ENCODE peak calls at places on chromosomes 3 and 15, in six cellular contexts. E is IMR-90, D is K562, A is GM12878, Y is ovary, Q is stomach. G is an unnamed sample.

GRCh38 chr3:28835249-28835648 is 445.6 kb upstream of the RBMS3 start:
- DNase-seq in E (no peak), D (no peak), A (no peak), Y (no peak), Q (no peak), G (no peak)

GRCh38 chr15:96293446-96293845 is 37.1 kb upstream of the NR2F2 start:
- DNase-seq in E (peak; percentile 46), D (no peak), A (no peak), Y (no peak), Q (no peak), G (no peak)

GRCh38 chr3:99402755-99403154 is 235.6 kb upstream of the COL8A1 start:
- DNase-seq in E (no peak), D (no peak), A (no peak), Y (no peak), Q (no peak), G (no peak)

GRCh38 chr15:57079907-57080750 is 161.7 kb downstream of the TCF12 start:
- DNase-seq in E (no peak), D (no peak), A (no peak), Y (no peak), Q (no peak), G (no peak)

GRCh38 chr3:105066106-105066839 is 300.4 kb upstream of the ALCAM start:
- DNase-seq in E (no peak), D (no peak), A (no peak), Y (no peak), Q (no peak), G (no peak)

GRCh38 chr15:88800026-88800425 is 3.2 kb upstream of the ACAN start:
- DNase-seq in E (peak; percentile 40), D (no peak), A (no peak), Y (no peak), Q (no peak), G (peak; percentile 48)

GRCh38 chr3:78434801-78435200 is 1333.0 kb downstream of the ROBO1 start:
- DNase-seq in E (no peak), D (no peak), A (no peak), Y (no peak), Q (no peak), G (no peak)

GRCh38 chr15:33581032-33581431 is 270.3 kb downstream of the RYR3 start:
- DNase-seq in E (peak; percentile 13), D (no peak), A (no peak), Y (peak; percentile 63), Q (no peak), G (no peak)

GRCh38 chr15:40844543-40844981 is 714 bp downstream of the SPINT1 start:
- DNase-seq in E (no peak), D (no peak), A (no peak), Y (no peak), Q (peak; percentile 51), G (no peak)

GRCh38 chr15:70341566-70341965 is 243.8 kb upstream of the TLE3 start:
- DNase-seq in E (no peak), D (no peak), A (no peak), Y (no peak), Q (no peak), G (peak; percentile 10)

GRCh38 chr3:35183915-35184675 is 455.2 kb upstream of the ARPP21 start:
- DNase-seq in E (no peak), D (no peak), A (no peak), Y (no peak), Q (no peak), G (no peak)

GRCh38 chr3:62439978-62440377 is 66.6 kb upstream of the FEZF2 start:
- DNase-seq in E (no peak), D (no peak), A (no peak), Y (no peak), Q (no peak), G (no peak)

DNA sequence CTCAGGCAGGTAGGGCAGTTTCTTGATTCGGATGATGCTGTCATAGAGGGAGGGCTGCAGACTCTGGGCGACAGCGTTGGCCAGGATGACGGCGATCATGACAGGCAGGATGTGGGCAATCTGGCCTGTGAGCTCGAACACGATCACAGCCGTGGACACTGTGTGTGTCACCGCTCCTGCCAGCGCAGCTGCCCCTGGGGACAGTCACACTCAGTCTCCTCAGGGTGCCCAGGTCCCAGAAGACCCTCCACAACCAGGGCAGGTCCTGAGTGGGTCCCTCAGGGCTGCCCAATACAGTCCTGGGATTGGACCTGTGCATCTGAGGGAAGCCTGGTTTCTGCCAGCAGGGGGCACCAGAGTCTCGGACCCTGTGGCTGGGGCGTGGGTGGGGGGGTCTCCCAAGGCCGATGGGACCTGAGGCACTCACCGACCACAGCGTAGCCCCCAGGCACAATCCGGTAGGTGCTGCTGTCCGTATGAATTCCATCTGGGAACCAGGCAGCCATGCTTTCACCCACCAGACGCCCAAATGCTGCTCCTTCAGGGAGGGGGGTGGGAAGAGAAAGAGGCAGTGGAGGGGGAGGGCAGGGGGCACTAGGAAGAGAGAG is 7.2 kb downstream of the CLCN2 start:
- DNase-seq in E (no peak), D (peak; percentile 73), A (no peak), Y (peak; percentile 64), Q (peak; percentile 58), G (no peak)
- H3K4me3 ChIP-seq in E (no peak overlapping the region), D (no peak overlapping the region), A (no peak overlapping the region), Y (no peak overlapping the region), Q (no peak overlapping the region), G (no peak overlapping the region)

DNA sequence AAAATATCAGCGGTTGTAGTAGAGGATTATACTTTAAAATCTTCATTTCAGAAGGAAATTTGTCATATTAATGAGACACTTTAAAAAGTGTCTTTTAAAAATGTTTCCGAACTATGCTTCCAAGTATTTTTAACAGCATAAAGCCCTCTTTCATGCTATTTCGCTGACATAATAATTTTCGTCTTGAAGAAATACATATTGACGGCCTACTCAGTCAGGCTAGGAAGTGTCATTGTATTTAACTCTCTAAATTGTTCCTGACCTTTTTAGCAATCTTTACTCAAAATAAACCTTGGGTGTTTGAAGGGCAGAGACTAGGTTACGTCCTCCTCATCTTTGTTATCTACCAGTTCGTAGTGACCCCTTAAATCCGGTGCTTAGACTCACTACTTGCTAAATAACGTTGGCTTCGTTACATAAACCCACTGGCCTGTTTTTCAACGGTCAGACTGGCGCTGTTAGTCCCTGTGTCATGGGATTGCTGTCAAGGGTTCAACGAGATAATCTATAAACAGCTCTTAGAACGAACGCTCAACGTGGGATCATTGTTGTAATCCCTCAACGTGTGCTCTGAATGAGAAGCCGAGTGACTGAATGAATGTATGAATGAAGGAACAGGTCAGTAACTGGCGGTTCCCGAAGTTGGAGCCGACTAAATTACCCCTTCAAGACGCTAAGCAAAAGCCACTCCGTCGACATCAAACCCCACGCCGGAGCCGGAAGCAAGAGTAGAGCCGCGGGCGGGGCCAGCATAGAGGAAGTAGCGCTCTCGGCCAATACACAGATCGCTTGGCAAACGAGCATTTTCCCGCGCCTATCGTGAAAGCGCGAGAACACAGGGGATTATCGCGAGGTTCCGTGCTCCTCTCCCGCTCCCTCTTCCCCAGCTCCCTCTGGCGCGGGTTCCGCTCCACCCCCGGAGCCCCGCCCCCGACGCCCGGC is 516 bp upstream of the LRRC28 start:
- DNase-seq in E (peak; percentile 99), D (peak; percentile 98), A (peak; percentile 99), Y (peak; percentile 99), Q (peak; percentile 99), G (peak; percentile 99)
- TF ChIP-seq POLR2A in E (peak; percentile 94), D (peak; percentile 95), A (peak; percentile 88), Y (peak; percentile 98), Q (peak; percentile 58), G (peak; percentile 69)

DNA sequence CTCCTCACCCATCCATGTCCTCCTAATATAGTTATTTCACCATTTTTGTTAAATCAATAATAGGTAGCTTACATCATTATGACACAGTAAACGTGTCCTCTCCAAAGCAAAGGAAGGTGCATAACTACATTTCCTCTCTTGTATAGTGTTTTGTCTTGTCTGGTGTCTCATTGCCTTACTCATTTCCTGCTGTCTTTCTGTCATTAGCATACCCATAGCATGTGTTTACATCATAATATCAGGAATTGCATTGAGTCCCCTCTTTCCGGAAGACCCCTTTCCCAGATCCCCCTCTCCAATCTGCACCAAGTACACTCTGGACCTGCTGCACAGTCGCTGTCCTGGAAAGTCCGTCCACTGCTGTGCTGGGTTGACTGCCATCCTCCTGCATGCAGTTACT is 47.9 kb downstream of the SOX14 start:
- DNase-seq in E (no peak), D (no peak), A (no peak), Y (no peak), Q (no peak), G (no peak)
- H3K4me3 ChIP-seq in E (no peak overlapping the region), D (no peak overlapping the region), A (no peak overlapping the region), Y (no peak overlapping the region), Q (no peak overlapping the region), G (no peak overlapping the region)

DNA sequence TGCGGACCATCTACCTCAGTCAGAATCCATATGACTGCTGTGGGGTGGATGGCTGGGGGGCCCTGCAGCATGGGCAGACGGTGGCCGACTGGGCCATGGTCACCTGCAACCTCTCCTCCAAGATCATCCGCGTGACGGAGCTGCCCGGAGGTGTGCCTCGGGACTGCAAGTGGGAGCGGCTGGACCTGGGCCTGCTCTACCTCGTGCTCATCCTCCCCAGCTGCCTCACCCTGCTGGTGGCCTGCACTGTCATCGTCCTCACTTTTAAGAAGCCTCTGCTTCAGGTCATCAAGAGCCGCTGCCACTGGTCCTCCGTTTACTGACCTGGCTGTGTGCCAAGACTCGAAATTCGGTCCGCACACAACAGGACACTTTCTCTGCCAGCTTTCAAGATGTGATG is 21.9 kb downstream of the NRROS start:
- DNase-seq in E (no peak), D (no peak), A (no peak), Y (no peak), Q (no peak), G (no peak)
- TF ChIP-seq POLR2A in E (no peak), D (no peak), A (peak; percentile 57), Y (no peak), Q (no peak), G (no peak)

GRCh38 chr3:17969244-17969643 is 226.8 kb upstream of the TBC1D5 start:
- DNase-seq in E (no peak), D (no peak), A (no peak), Y (no peak), Q (no peak), G (no peak)

GRCh38 chr3:17969985-17970568 is 227.6 kb upstream of the TBC1D5 start:
- DNase-seq in E (no peak), D (no peak), A (no peak), Y (no peak), Q (no peak), G (no peak)

GRCh38 chr3:17965331-17965730 is 222.9 kb upstream of the TBC1D5 start:
- DNase-seq in E (no peak), D (no peak), A (no peak), Y (no peak), Q (no peak), G (no peak)

GRCh38 chr3:17967953-17968352 is 225.5 kb upstream of the TBC1D5 start:
- DNase-seq in E (no peak), D (no peak), A (no peak), Y (no peak), Q (no peak), G (no peak)

DNA sequence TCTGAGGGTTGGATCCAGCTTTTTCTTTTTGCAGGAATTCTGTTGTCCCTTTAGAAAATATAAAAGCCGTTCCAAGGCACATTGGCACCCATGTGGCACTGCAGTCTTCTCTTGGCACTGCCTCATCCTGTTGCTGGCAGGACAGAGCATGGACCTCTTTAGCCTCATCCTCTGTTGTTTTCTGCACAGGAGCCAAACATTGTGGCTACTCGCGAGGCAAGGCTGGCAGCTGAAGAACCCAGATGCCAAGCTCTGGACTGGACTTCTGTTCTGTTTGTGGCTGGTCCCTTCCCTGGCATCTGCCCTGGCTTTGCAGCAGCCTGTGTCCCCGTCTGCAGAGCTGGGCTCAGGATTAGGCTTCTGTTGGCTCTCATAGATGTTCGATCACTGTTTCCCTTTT is 224.7 kb upstream of the TBC1D5 start:
- DNase-seq in E (no peak), D (no peak), A (no peak), Y (no peak), Q (no peak), G (no peak)
- H3K4me3 ChIP-seq in E (no peak overlapping the region), D (no peak overlapping the region), A (no peak overlapping the region), Y (no peak overlapping the region), Q (no peak overlapping the region), G (no peak overlapping the region)

G was measured in lower leg skin.